ENCODE peak calls at places on chromosomes 2 and 18, in seven cellular contexts. K is activated T-helper 1 cell treated with Interleukin-2 at 50 U/mL for 16 hours, P is ELR, V is epithelial cell of esophagus, Z is MG63, N is HFFc6, S is fibroblast of pulmonary artery. A is an unnamed sample.

GRCh38 chr2:61759718-61760117 is 94.1 kb downstream of the FAM161A start:
- DNase-seq in K (no peak), P (peak; percentile 90), V (peak; percentile 75), Z (no peak), N (peak; percentile 60), S (peak; percentile 64), A (peak; percentile 28)

GRCh38 chr18:76476665-76477561 is 18.1 kb downstream of the ZNF516 start:
- DNase-seq in K (no peak), P (peak; percentile 96), V (peak; percentile 46), Z (no peak), N (peak; percentile 96), S (peak; percentile 95), A (peak; percentile 62)

GRCh38 chr2:44358498-44358897 is 2.8 kb downstream of the PREPL start:
- DNase-seq in K (no peak), P (peak; percentile 75), V (peak; percentile 38), Z (peak; percentile 77), N (no peak), S (peak; percentile 77), A (peak; percentile 82)

GRCh38 chr2:201696151-201696659 is 2.2 kb downstream of the MPP4 start:
- DNase-seq in K (no peak), P (peak; percentile 93), V (peak; percentile 55), Z (peak; percentile 88), N (peak; percentile 95), S (peak; percentile 78), A (peak; percentile 95)

GRCh38 chr2:143629344-143629743 is 500.1 kb downstream of the ARHGAP15 start:
- DNase-seq in K (no peak), P (peak; percentile 28), V (no peak), Z (peak; percentile 17), N (peak; percentile 30), S (peak; percentile 30), A (no peak)

GRCh38 chr2:12882393-12882792 is 165.7 kb downstream of the TRIB2 start:
- DNase-seq in K (no peak), P (no peak), V (no peak), Z (no peak), N (no peak), S (no peak), A (no peak)

GRCh38 chr18:29418136-29418535 is 1241.2 kb upstream of the CDH2 start:
- DNase-seq in K (no peak), P (peak; percentile 81), V (peak; percentile 74), Z (no peak), N (peak; percentile 79), S (peak; percentile 60), A (no peak)

GRCh38 chr2:64522843-64523428 is 1.2 kb upstream of the AFTPH start:
- DNase-seq in K (peak; percentile 43), P (peak; percentile 91), V (peak; percentile 91), Z (peak; percentile 33), N (peak; percentile 79), S (peak; percentile 91), A (peak; percentile 87)

GRCh38 chr2:11416191-11416590 is 49.8 kb downstream of the E2F6 start:
- DNase-seq in K (no peak), P (no peak), V (no peak), Z (no peak), N (no peak), S (no peak), A (no peak)

GRCh38 chr2:101307950-101308431 is 510 bp downstream of the RNF149 start:
- DNase-seq in K (no peak), P (peak; percentile 47), V (no peak), Z (peak; percentile 19), N (no peak), S (peak; percentile 14), A (no peak)

GRCh38 chr18:12092398-12093229 is 1.0 kb upstream of the ANKRD62 start:
- DNase-seq in K (no peak), P (peak; percentile 7), V (peak; percentile 44), Z (no peak), N (no peak), S (no peak), A (no peak)

GRCh38 chr18:49024808-49025361 is 74.1 kb upstream of the SMAD7 start:
- DNase-seq in K (no peak), P (no peak), V (no peak), Z (no peak), N (no peak), S (no peak), A (no peak)

GRCh38 chr2:162750033-162750432 is 88.5 kb downstream of the KCNH7 start:
- DNase-seq in K (no peak), P (no peak), V (no peak), Z (no peak), N (no peak), S (no peak), A (no peak)

GRCh38 chr2:68387408-68388350 is 22.6 kb downstream of the PLEK start:
- DNase-seq in K (no peak), P (no peak), V (no peak), Z (no peak), N (no peak), S (peak; percentile 3), A (no peak)

GRCh38 chr2:195898505-195898904 is 170.1 kb downstream of the DNAH7 start:
- DNase-seq in K (no peak), P (peak; percentile 94), V (peak; percentile 88), Z (peak; percentile 98), N (peak; percentile 98), S (peak; percentile 95), A (peak; percentile 24)

GRCh38 chr2:19538411-19538963 is 180.1 kb upstream of the OSR1 start:
- DNase-seq in K (no peak), P (peak; percentile 96), V (peak; percentile 99), Z (peak; percentile 74), N (peak; percentile 90), S (peak; percentile 97), A (peak; percentile 35)

GRCh38 chr2:212974692-212975091 is 176.7 kb downstream of the IKZF2 start:
- DNase-seq in K (no peak), P (peak; percentile 46), V (peak; percentile 87), Z (no peak), N (peak; percentile 89), S (peak; percentile 85), A (no peak)

GRCh38 chr2:208040199-208041171 is 15.2 kb upstream of the PLEKHM3 start:
- DNase-seq in K (peak; percentile 14), P (peak; percentile 80), V (peak; percentile 73), Z (peak; percentile 42), N (peak; percentile 76), S (peak; percentile 85), A (peak; percentile 63)

GRCh38 chr2:16633632-16634430 is 31.8 kb downstream of the CYRIA start:
- DNase-seq in K (no peak), P (no peak), V (peak; percentile 75), Z (no peak), N (no peak), S (peak; percentile 59), A (peak; percentile 56)

GRCh38 chr2:108288534-108289106 is at the start of gene SULT1C2:
- DNase-seq in K (no peak), P (no peak), V (no peak), Z (no peak), N (no peak), S (no peak), A (no peak)

GRCh38 chr2:32798841-32799240 is 147.9 kb upstream of the LTBP1 start:
- DNase-seq in K (no peak), P (peak; percentile 10), V (no peak), Z (no peak), N (no peak), S (peak; percentile 50), A (peak; percentile 90)

GRCh38 chr18:55234366-55235093 is 275.3 kb upstream of the CCDC68 start:
- DNase-seq in K (no peak), P (peak; percentile 85), V (peak; percentile 85), Z (peak; percentile 36), N (peak; percentile 63), S (peak; percentile 87), A (peak; percentile 82)

GRCh38 chr18:32470136-32470712 is 458 bp downstream of the GAREM1 start:
- DNase-seq in K (no peak), P (no peak), V (peak; percentile 25), Z (peak; percentile 25), N (no peak), S (peak; percentile 39), A (peak; percentile 42)

GRCh38 chr2:47173986-47174730 is 19.1 kb upstream of the STPG4 start:
- DNase-seq in K (no peak), P (peak; percentile 45), V (no peak), Z (no peak), N (no peak), S (no peak), A (peak; percentile 25)

GRCh38 chr18:46400449-46400848 is 256.6 kb downstream of the LOXHD1 start:
- DNase-seq in K (no peak), P (no peak), V (no peak), Z (no peak), N (no peak), S (no peak), A (no peak)

GRCh38 chr18:61400714-61401113 is 67.5 kb downstream of the CDH20 start:
- DNase-seq in K (no peak), P (peak; percentile 70), V (peak; percentile 5), Z (peak; percentile 5), N (peak; percentile 65), S (peak; percentile 62), A (peak; percentile 62)

GRCh38 chr2:137975280-137976271 is 11.3 kb downstream of the HNMT start:
- DNase-seq in K (no peak), P (no peak), V (peak; percentile 88), Z (no peak), N (no peak), S (no peak), A (no peak)

GRCh38 chr2:231716641-231717280 is 8.4 kb downstream of the PTMA start:
- DNase-seq in K (no peak), P (peak; percentile 69), V (no peak), Z (no peak), N (peak; percentile 51), S (peak; percentile 47), A (no peak)

GRCh38 chr18:77164026-77164425 is 31.4 kb upstream of the MBP start:
- DNase-seq in K (no peak), P (no peak), V (no peak), Z (no peak), N (no peak), S (no peak), A (no peak)

GRCh38 chr2:156852210-156852609 is 405.3 kb upstream of the GALNT5 start:
- DNase-seq in K (no peak), P (no peak), V (no peak), Z (no peak), N (no peak), S (no peak), A (no peak)

GRCh38 chr2:85737481-85737880 is 16.3 kb upstream of the ATOH8 start:
- DNase-seq in K (no peak), P (peak; percentile 88), V (peak; percentile 65), Z (peak; percentile 91), N (peak; percentile 97), S (peak; percentile 88), A (no peak)

GRCh38 chr2:173884403-173884802 is 80.8 kb downstream of the SP3 start:
- DNase-seq in K (peak; percentile 13), P (peak; percentile 66), V (peak; percentile 39), Z (peak; percentile 23), N (peak; percentile 25), S (peak; percentile 64), A (peak; percentile 64)

GRCh38 chr2:234178309-234179030 is 128.0 kb downstream of the SPP2 start:
- DNase-seq in K (no peak), P (peak; percentile 15), V (peak; percentile 57), Z (peak; percentile 74), N (no peak), S (peak; percentile 52), A (peak; percentile 46)

GRCh38 chr2:119490106-119490505 is 34.2 kb downstream of the SCTR start:
- DNase-seq in K (no peak), P (no peak), V (no peak), Z (no peak), N (no peak), S (no peak), A (no peak)

A was measured in endothelial cell of umbilical vein.